ENCODE peak calls at places on chromosomes 4 and X, in nine cellular contexts. One of them, this sample, is unnamed.

GRCh38 chr4:112058433-112058832 is 86.8 kb upstream of the FAM241A start:
- DNase-seq in stomach: no peak
- DNase-seq in BE2C: no peak
- DNase-seq in upper lobe of left lung: no peak
- DNase-seq in BJ: no peak
- DNase-seq in foreskin fibroblast: peak
- DNase-seq in A549: no peak
- DNase-seq in IMR-90: peak
- DNase-seq in endothelial cell of umbilical vein: peak
- DNase-seq in this sample: no peak

GRCh38 chr4:38412137-38412536 is 251.9 kb upstream of the KLF3 start:
- DNase-seq in IMR-90: no peak
- DNase-seq in BJ: no peak
- DNase-seq in stomach: no peak
- DNase-seq in upper lobe of left lung: no peak
- DNase-seq in endothelial cell of umbilical vein: no peak
- DNase-seq in foreskin fibroblast: no peak
- DNase-seq in BE2C: no peak
- DNase-seq in A549: no peak
- DNase-seq in this sample: no peak

GRCh38 chr4:16217300-16218051 is 8.8 kb downstream of the TAPT1 start:
- DNase-seq in stomach: no peak
- DNase-seq in upper lobe of left lung: no peak
- DNase-seq in BE2C: no peak
- DNase-seq in foreskin fibroblast: no peak
- DNase-seq in IMR-90: no peak
- DNase-seq in BJ: no peak
- DNase-seq in A549: no peak
- DNase-seq in endothelial cell of umbilical vein: no peak
- DNase-seq in this sample: no peak

GRCh38 chr4:140719693-140720092 is 36.5 kb downstream of the TBC1D9 start:
- DNase-seq in BJ: no peak
- DNase-seq in A549: no peak
- DNase-seq in upper lobe of left lung: no peak
- DNase-seq in BE2C: no peak
- DNase-seq in stomach: no peak
- DNase-seq in foreskin fibroblast: no peak
- DNase-seq in endothelial cell of umbilical vein: no peak
- DNase-seq in IMR-90: no peak
- DNase-seq in this sample: no peak

GRCh38 chr4:5993876-5994811 is 24.1 kb downstream of the C4orf50 start:
- DNase-seq in foreskin fibroblast: no peak
- DNase-seq in IMR-90: no peak
- DNase-seq in upper lobe of left lung: no peak
- DNase-seq in stomach: no peak
- DNase-seq in endothelial cell of umbilical vein: no peak
- DNase-seq in BJ: no peak
- DNase-seq in BE2C: no peak
- DNase-seq in A549: no peak
- DNase-seq in this sample: no peak

GRCh38 chr4:141077611-141078225 is 55.6 kb downstream of the RNF150 start:
- DNase-seq in upper lobe of left lung: no peak
- DNase-seq in IMR-90: no peak
- DNase-seq in BJ: no peak
- DNase-seq in BE2C: peak
- DNase-seq in stomach: no peak
- DNase-seq in A549: no peak
- DNase-seq in foreskin fibroblast: no peak
- DNase-seq in endothelial cell of umbilical vein: no peak
- DNase-seq in this sample: no peak

GRCh38 chrX:86154586-86154985 is 6.3 kb downstream of the DACH2 start:
- DNase-seq in IMR-90: no peak
- DNase-seq in BJ: no peak
- DNase-seq in BE2C: no peak
- DNase-seq in upper lobe of left lung: no peak
- DNase-seq in A549: no peak
- DNase-seq in endothelial cell of umbilical vein: no peak
- DNase-seq in stomach: no peak
- DNase-seq in foreskin fibroblast: no peak
- DNase-seq in this sample: no peak

GRCh38 chrX:119753639-119754257 is 4.6 kb upstream of the SOWAHD start:
- DNase-seq in endothelial cell of umbilical vein: peak
- DNase-seq in IMR-90: peak
- DNase-seq in stomach: no peak
- DNase-seq in upper lobe of left lung: no peak
- DNase-seq in A549: peak
- DNase-seq in BE2C: peak
- DNase-seq in foreskin fibroblast: peak
- DNase-seq in BJ: no peak
- DNase-seq in this sample: peak

GRCh38 chrX:155747520-155747919 is 133.6 kb upstream of the VAMP7 start:
- DNase-seq in IMR-90: no peak
- DNase-seq in stomach: peak
- DNase-seq in upper lobe of left lung: no peak
- DNase-seq in BJ: no peak
- DNase-seq in foreskin fibroblast: peak
- DNase-seq in A549: no peak
- DNase-seq in BE2C: no peak
- DNase-seq in endothelial cell of umbilical vein: peak
- DNase-seq in this sample: peak

GRCh38 chr4:109977854-109978501 is 65.3 kb downstream of the EGF start:
- DNase-seq in foreskin fibroblast: peak
- DNase-seq in BE2C: no peak
- DNase-seq in endothelial cell of umbilical vein: peak
- DNase-seq in IMR-90: peak
- DNase-seq in BJ: no peak
- DNase-seq in A549: peak
- DNase-seq in stomach: no peak
- DNase-seq in upper lobe of left lung: no peak
- DNase-seq in this sample: peak
- TF ChIP-seq CTCF in foreskin fibroblast: peak
- TF ChIP-seq CTCF in BE2C: peak
- TF ChIP-seq CTCF in endothelial cell of umbilical vein: peak
- TF ChIP-seq CTCF in IMR-90: peak
- TF ChIP-seq CTCF in BJ: peak
- TF ChIP-seq CTCF in A549: peak
- TF ChIP-seq CTCF in stomach: peak
- TF ChIP-seq CTCF in upper lobe of left lung: peak
- TF ChIP-seq CTCF in this sample: no peak

GRCh38 chrX:47620303-47620685 is 637 bp upstream of the SYN1 start:
- DNase-seq in endothelial cell of umbilical vein: no peak
- DNase-seq in foreskin fibroblast: no peak
- DNase-seq in upper lobe of left lung: no peak
- DNase-seq in BE2C: no peak
- DNase-seq in stomach: no peak
- DNase-seq in IMR-90: no peak
- DNase-seq in BJ: no peak
- DNase-seq in A549: no peak
- DNase-seq in this sample: no peak

GRCh38 chrX:47618923-47619485 is 653 bp downstream of the SYN1 start:
- DNase-seq in upper lobe of left lung: no peak
- DNase-seq in endothelial cell of umbilical vein: no peak
- DNase-seq in IMR-90: no peak
- DNase-seq in A549: no peak
- DNase-seq in foreskin fibroblast: no peak
- DNase-seq in BJ: no peak
- DNase-seq in BE2C: no peak
- DNase-seq in stomach: no peak
- DNase-seq in this sample: no peak

GRCh38 chrX:47623540-47624027 is 3.9 kb upstream of the SYN1 start:
- DNase-seq in endothelial cell of umbilical vein: peak
- DNase-seq in IMR-90: peak
- DNase-seq in BJ: no peak
- DNase-seq in BE2C: peak
- DNase-seq in upper lobe of left lung: peak
- DNase-seq in foreskin fibroblast: peak
- DNase-seq in A549: peak
- DNase-seq in stomach: no peak
- DNase-seq in this sample: peak

GRCh38 chrX:47621851-47622250 is 2.2 kb upstream of the SYN1 start:
- DNase-seq in upper lobe of left lung: no peak
- DNase-seq in foreskin fibroblast: no peak
- DNase-seq in IMR-90: no peak
- DNase-seq in A549: no peak
- DNase-seq in BJ: no peak
- DNase-seq in endothelial cell of umbilical vein: no peak
- DNase-seq in stomach: no peak
- DNase-seq in BE2C: no peak
- DNase-seq in this sample: no peak

GRCh38 chrX:47619486-47620302 is at the start of gene SYN1:
- DNase-seq in A549: peak
- DNase-seq in BE2C: peak
- DNase-seq in endothelial cell of umbilical vein: peak
- DNase-seq in stomach: peak
- DNase-seq in foreskin fibroblast: peak
- DNase-seq in BJ: no peak
- DNase-seq in upper lobe of left lung: peak
- DNase-seq in IMR-90: peak
- DNase-seq in this sample: peak
- TF ChIP-seq CTCF in A549: no peak
- TF ChIP-seq CTCF in BE2C: peak
- TF ChIP-seq CTCF in endothelial cell of umbilical vein: no peak
- TF ChIP-seq CTCF in stomach: no peak
- TF ChIP-seq CTCF in foreskin fibroblast: no peak
- TF ChIP-seq CTCF in BJ: no peak
- TF ChIP-seq CTCF in upper lobe of left lung: peak
- TF ChIP-seq CTCF in IMR-90: no peak
- TF ChIP-seq CTCF in this sample: no peak

GRCh38 chr4:156970501-156971167 is 965 bp downstream of the PDGFC start:
- DNase-seq in upper lobe of left lung: peak
- DNase-seq in A549: peak
- DNase-seq in BE2C: peak
- DNase-seq in IMR-90: peak
- DNase-seq in BJ: no peak
- DNase-seq in foreskin fibroblast: peak
- DNase-seq in stomach: peak
- DNase-seq in endothelial cell of umbilical vein: peak
- DNase-seq in this sample: peak
- TF ChIP-seq CTCF in upper lobe of left lung: peak
- TF ChIP-seq CTCF in A549: no peak
- TF ChIP-seq CTCF in BE2C: peak
- TF ChIP-seq CTCF in IMR-90: peak
- TF ChIP-seq CTCF in BJ: peak
- TF ChIP-seq CTCF in foreskin fibroblast: peak
- TF ChIP-seq CTCF in stomach: peak
- TF ChIP-seq CTCF in endothelial cell of umbilical vein: peak
- TF ChIP-seq CTCF in this sample: no peak

GRCh38 chr4:48100248-48100647 is 33.8 kb downstream of the TXK start:
- DNase-seq in stomach: no peak
- DNase-seq in IMR-90: no peak
- DNase-seq in upper lobe of left lung: no peak
- DNase-seq in BE2C: no peak
- DNase-seq in A549: no peak
- DNase-seq in endothelial cell of umbilical vein: no peak
- DNase-seq in BJ: no peak
- DNase-seq in foreskin fibroblast: peak
- DNase-seq in this sample: no peak

GRCh38 chr4:48105230-48105629 is 28.8 kb downstream of the TXK start:
- DNase-seq in IMR-90: no peak
- DNase-seq in A549: no peak
- DNase-seq in BJ: no peak
- DNase-seq in upper lobe of left lung: no peak
- DNase-seq in foreskin fibroblast: no peak
- DNase-seq in BE2C: no peak
- DNase-seq in stomach: no peak
- DNase-seq in endothelial cell of umbilical vein: no peak
- DNase-seq in this sample: no peak

GRCh38 chr4:48103483-48104139 is 30.4 kb downstream of the TXK start:
- DNase-seq in A549: no peak
- DNase-seq in upper lobe of left lung: no peak
- DNase-seq in stomach: no peak
- DNase-seq in BJ: no peak
- DNase-seq in BE2C: no peak
- DNase-seq in endothelial cell of umbilical vein: no peak
- DNase-seq in foreskin fibroblast: no peak
- DNase-seq in IMR-90: no peak
- DNase-seq in this sample: no peak

DNA sequence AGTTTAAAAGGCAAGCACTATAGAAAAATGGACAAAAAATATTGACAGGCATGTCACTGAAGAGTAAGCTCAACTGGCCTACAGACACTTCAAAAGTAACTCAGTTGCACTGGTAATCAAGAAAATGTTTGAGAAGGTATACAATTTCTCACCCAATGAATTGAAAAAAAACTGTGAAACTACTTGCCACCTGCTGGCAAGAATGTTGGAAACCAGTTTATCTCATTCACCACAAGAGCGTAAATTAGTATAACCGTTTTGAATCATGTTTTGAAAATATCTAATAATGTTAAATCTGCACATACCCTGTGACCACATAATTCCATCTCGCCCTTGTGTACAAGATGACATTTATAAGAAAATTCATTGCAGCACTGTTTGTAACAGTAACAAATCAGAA is 31.7 kb downstream of the TXK start:
- DNase-seq in A549: no peak
- DNase-seq in upper lobe of left lung: no peak
- DNase-seq in endothelial cell of umbilical vein: no peak
- DNase-seq in foreskin fibroblast: no peak
- DNase-seq in IMR-90: no peak
- DNase-seq in BJ: no peak
- DNase-seq in stomach: no peak
- DNase-seq in BE2C: no peak
- DNase-seq in this sample: no peak
- TF ChIP-seq CTCF in A549: peak
- TF ChIP-seq CTCF in upper lobe of left lung: no peak
- TF ChIP-seq CTCF in endothelial cell of umbilical vein: no peak
- TF ChIP-seq CTCF in foreskin fibroblast: no peak
- TF ChIP-seq CTCF in IMR-90: no peak
- TF ChIP-seq CTCF in BJ: peak
- TF ChIP-seq CTCF in stomach: no peak
- TF ChIP-seq CTCF in BE2C: no peak
- TF ChIP-seq CTCF in this sample: no peak

GRCh38 chrX:23662853-23663252 is 4.4 kb upstream of the PRDX4 start:
- DNase-seq in stomach: no peak
- DNase-seq in BJ: peak
- DNase-seq in A549: no peak
- DNase-seq in endothelial cell of umbilical vein: no peak
- DNase-seq in IMR-90: peak
- DNase-seq in upper lobe of left lung: no peak
- DNase-seq in BE2C: no peak
- DNase-seq in foreskin fibroblast: peak
- DNase-seq in this sample: no peak
- TF ChIP-seq CTCF in stomach: no peak
- TF ChIP-seq CTCF in BJ: no peak
- TF ChIP-seq CTCF in A549: no peak
- TF ChIP-seq CTCF in endothelial cell of umbilical vein: no peak
- TF ChIP-seq CTCF in IMR-90: no peak
- TF ChIP-seq CTCF in upper lobe of left lung: no peak
- TF ChIP-seq CTCF in BE2C: no peak
- TF ChIP-seq CTCF in foreskin fibroblast: no peak
- TF ChIP-seq CTCF in this sample: no peak

GRCh38 chrX:15594371-15594770 is 6.4 kb downstream of the ACE2 start:
- DNase-seq in IMR-90: no peak
- DNase-seq in BE2C: no peak
- DNase-seq in stomach: no peak
- DNase-seq in upper lobe of left lung: no peak
- DNase-seq in foreskin fibroblast: no peak
- DNase-seq in BJ: no peak
- DNase-seq in endothelial cell of umbilical vein: no peak
- DNase-seq in A549: peak
- DNase-seq in this sample: no peak
- TF ChIP-seq CTCF in IMR-90: peak
- TF ChIP-seq CTCF in BE2C: peak
- TF ChIP-seq CTCF in stomach: no peak
- TF ChIP-seq CTCF in upper lobe of left lung: no peak
- TF ChIP-seq CTCF in foreskin fibroblast: no peak
- TF ChIP-seq CTCF in BJ: no peak
- TF ChIP-seq CTCF in endothelial cell of umbilical vein: no peak
- TF ChIP-seq CTCF in A549: no peak
- TF ChIP-seq CTCF in this sample: peak